ENCODE peak calls at places on chromosomes 7 and 10, in six cellular contexts. K, T, X, R, M and O are unnamed samples.

GRCh38 chr7:92810242-92810611 is 26.1 kb downstream of the CDK6 start:
- DNase-seq in K (no peak), T (no peak), X (no peak), R (no peak), M (no peak), O (no peak)

GRCh38 chr7:50664937-50665336 is 99.7 kb upstream of the DDC start:
- DNase-seq in K (no peak), T (no peak), X (no peak), R (no peak), M (no peak), O (no peak)

GRCh38 chr10:89307213-89307612 is 5.4 kb downstream of the IFIT2 start:
- DNase-seq in K (no peak), T (no peak), X (no peak), R (no peak), M (peak; percentile 17), O (no peak)

GRCh38 chr7:4100691-4101090 is 581.4 kb upstream of the FOXK1 start:
- DNase-seq in K (no peak), T (no peak), X (no peak), R (no peak), M (no peak), O (no peak)

GRCh38 chr7:32427769-32428291 is 62.4 kb downstream of the LSM5 start:
- DNase-seq in K (peak; percentile 54), T (peak; percentile 92), X (peak; percentile 34), R (peak; percentile 78), M (peak; percentile 96), O (peak; percentile 70)

GRCh38 chr7:115047968-115048720 is 126.2 kb downstream of the MDFIC start:
- DNase-seq in K (peak; percentile 33), T (no peak), X (no peak), R (no peak), M (no peak), O (no peak)

GRCh38 chr10:132848306-132848705 is 62.4 kb upstream of the NKX6-2 start:
- DNase-seq in K (no peak), T (no peak), X (no peak), R (no peak), M (peak; percentile 23), O (no peak)

GRCh38 chr7:151925446-151926335 is 30.6 kb upstream of the GALNTL5 start:
- DNase-seq in K (peak; percentile 67), T (no peak), X (no peak), R (no peak), M (no peak), O (no peak)

GRCh38 chr7:104371216-104371796 is 42.9 kb downstream of the LHFPL3 start:
- DNase-seq in K (no peak), T (no peak), X (no peak), R (no peak), M (no peak), O (no peak)

GRCh38 chr7:110764852-110765251 is 326.1 kb upstream of the LRRN3 start:
- DNase-seq in K (no peak), T (no peak), X (no peak), R (no peak), M (no peak), O (no peak)

GRCh38 chr7:36084485-36085091 is 68.5 kb upstream of the EEPD1 start:
- DNase-seq in K (no peak), T (peak; percentile 73), X (no peak), R (peak; percentile 42), M (peak; percentile 65), O (peak; percentile 83)

GRCh38 chr7:97017197-97018125 is 7.2 kb downstream of the DLX5 start:
- DNase-seq in K (no peak), T (no peak), X (no peak), R (no peak), M (no peak), O (no peak)

GRCh38 chr10:49167629-49168540 is 20.3 kb downstream of the TMEM273 start:
- DNase-seq in K (no peak), T (no peak), X (no peak), R (no peak), M (no peak), O (no peak)

GRCh38 chr7:102097601-102098161 is 189.0 kb upstream of the SH2B2 start:
- DNase-seq in K (no peak), T (no peak), X (no peak), R (no peak), M (peak; percentile 28), O (no peak)

GRCh38 chr10:87966454-87966853 is 103.0 kb downstream of the PTEN start:
- DNase-seq in K (no peak), T (no peak), X (no peak), R (no peak), M (no peak), O (no peak)

GRCh38 chr7:129271500-129272355 is 46.9 kb downstream of the AHCYL2 start:
- DNase-seq in K (peak; percentile 33), T (peak; percentile 70), X (no peak), R (peak; percentile 35), M (peak; percentile 79), O (peak; percentile 71)

GRCh38 chr7:81692146-81692905 is 77.5 kb downstream of the HGF start:
- DNase-seq in K (no peak), T (no peak), X (no peak), R (no peak), M (no peak), O (no peak)

GRCh38 chr7:2633538-2634264 is 1.9 kb downstream of the TTYH3 start:
- DNase-seq in K (peak; percentile 70), T (peak; percentile 93), X (no peak), R (peak; percentile 70), M (peak; percentile 95), O (peak; percentile 43)

GRCh38 chr10:80104066-80104926 is 25.8 kb downstream of the TMEM254 start:
- DNase-seq in K (peak; percentile 26), T (no peak), X (no peak), R (no peak), M (peak; percentile 17), O (no peak)

GRCh38 chr10:110864662-110865140 is 7.0 kb upstream of the PDCD4 start:
- DNase-seq in K (no peak), T (no peak), X (no peak), R (no peak), M (no peak), O (no peak)

GRCh38 chr7:151058766-151059361 is 525 bp upstream of the SLC4A2 start:
- DNase-seq in K (no peak), T (peak; percentile 50), X (no peak), R (peak; percentile 4), M (peak; percentile 52), O (no peak)

GRCh38 chr10:28293238-28294168 is 9.4 kb downstream of the MPP7 start:
- DNase-seq in K (no peak), T (no peak), X (no peak), R (no peak), M (no peak), O (no peak)

GRCh38 chr10:96858038-96858705 is 26.1 kb downstream of the LCOR start:
- DNase-seq in K (no peak), T (no peak), X (no peak), R (no peak), M (peak; percentile 32), O (no peak)

GRCh38 chr10:4451512-4451911 is 374.5 kb upstream of the AKR1E2 start:
- DNase-seq in K (no peak), T (no peak), X (no peak), R (no peak), M (no peak), O (no peak)

GRCh38 chr7:100486753-100487446 is 3.2 kb downstream of the NYAP1 start:
- DNase-seq in K (no peak), T (peak; percentile 32), X (no peak), R (peak; percentile 40), M (no peak), O (no peak)

GRCh38 chr10:77943086-77943901 is 16.7 kb upstream of the DLG5 start:
- DNase-seq in K (no peak), T (peak; percentile 85), X (peak; percentile 33), R (peak; percentile 88), M (peak; percentile 83), O (peak; percentile 80)

GRCh38 chr7:5467645-5468044 is 44.0 kb upstream of the TNRC18 start:
- DNase-seq in K (no peak), T (no peak), X (no peak), R (no peak), M (no peak), O (no peak)

GRCh38 chr7:4817178-4817905 is 41.9 kb downstream of the AP5Z1 start:
- DNase-seq in K (no peak), T (no peak), X (no peak), R (no peak), M (no peak), O (no peak)

GRCh38 chr10:28180654-28181053 is 122.2 kb downstream of the MPP7 start:
- DNase-seq in K (no peak), T (no peak), X (no peak), R (no peak), M (no peak), O (no peak)

GRCh38 chr10:96695366-96695765 is 24.9 kb downstream of the PIK3AP1 start:
- DNase-seq in K (no peak), T (no peak), X (no peak), R (no peak), M (no peak), O (no peak)

GRCh38 chr10:93790454-93790853 is 32.7 kb downstream of the LGI1 start:
- DNase-seq in K (no peak), T (no peak), X (no peak), R (no peak), M (peak; percentile 48), O (no peak)

GRCh38 chr7:116588641-116589594 is 64.1 kb downstream of the CAV1 start:
- DNase-seq in K (no peak), T (peak; percentile 82), X (no peak), R (peak; percentile 31), M (peak; percentile 81), O (no peak)

GRCh38 chr10:97850446-97850845 is 803 bp downstream of the GOLGA7B start:
- DNase-seq in K (no peak), T (no peak), X (no peak), R (no peak), M (no peak), O (no peak)

GRCh38 chr10:96082153-96082552 is 38.8 kb downstream of the CCNJ start:
- DNase-seq in K (no peak), T (no peak), X (no peak), R (no peak), M (no peak), O (no peak)

GRCh38 chr7:150369740-150370501 is 1.3 kb downstream of the REPIN1 start:
- DNase-seq in K (no peak), T (no peak), X (no peak), R (no peak), M (no peak), O (no peak)

GRCh38 chr7:12030116-12030515 is 181.0 kb upstream of the TMEM106B start:
- DNase-seq in K (no peak), T (no peak), X (no peak), R (no peak), M (peak; percentile 57), O (no peak)

GRCh38 chr7:155813791-155814568 is 1.7 kb upstream of the SHH start:
- DNase-seq in K (no peak), T (no peak), X (no peak), R (no peak), M (no peak), O (no peak)

GRCh38 chr7:157497744-157498541 is 161.1 kb downstream of the DNAJB6 start:
- DNase-seq in K (no peak), T (no peak), X (no peak), R (no peak), M (no peak), O (no peak)

GRCh38 chr7:18175801-18176450 is 148.3 kb upstream of the PRPS1L1 start:
- DNase-seq in K (no peak), T (no peak), X (no peak), R (no peak), M (peak; percentile 19), O (no peak)